ENCODE peak calls at places on chromosomes 12 and 14, in seven cellular contexts. X, B, F, E, T, L and Y are unnamed samples.
A peak's percentile ranks its signal among the peaks of the same experiment; 100 is the strongest.

GRCh38 chr12:68447807-68448138 is 115.6 kb upstream of the MDM1 start:
- DNase-seq in X (no peak), B (no peak), F (no peak), E (no peak), T (no peak), L (no peak), Y (no peak)

GRCh38 chr12:40569626-40570179 is 122.5 kb upstream of the CNTN1 start:
- DNase-seq in X (no peak), B (no peak), F (no peak), E (no peak), T (no peak), L (no peak), Y (no peak)

GRCh38 chr12:119710374-119710773 is 42.4 kb downstream of the PRKAB1 start:
- DNase-seq in X (no peak), B (no peak), F (no peak), E (no peak), T (no peak), L (no peak), Y (no peak)

GRCh38 chr12:47818007-47818376 is 1.7 kb downstream of the HDAC7 start:
- DNase-seq in X (no peak), B (no peak), F (no peak), E (no peak), T (no peak), L (no peak), Y (no peak)

GRCh38 chr14:100372357-100373048 is 49.4 kb downstream of the SLC25A47 start:
- DNase-seq in X (no peak), B (no peak), F (no peak), E (no peak), T (no peak), L (no peak), Y (no peak)

GRCh38 chr14:23572841-23573240 is 5.2 kb upstream of the AP1G2 start:
- DNase-seq in X (no peak), B (no peak), F (no peak), E (no peak), T (peak; percentile 3), L (no peak), Y (no peak)

GRCh38 chr12:23813206-23813605 is 136.3 kb downstream of the SOX5 start:
- DNase-seq in X (no peak), B (peak; percentile 7), F (no peak), E (no peak), T (no peak), L (no peak), Y (no peak)

GRCh38 chr12:131907379-131908081 is 13.1 kb downstream of the ULK1 start:
- DNase-seq in X (no peak), B (no peak), F (no peak), E (no peak), T (no peak), L (no peak), Y (no peak)

GRCh38 chr12:22499445-22499844 is 44.9 kb downstream of the C2CD5 start:
- DNase-seq in X (no peak), B (no peak), F (no peak), E (no peak), T (no peak), L (no peak), Y (no peak)

GRCh38 chr12:71069317-71069716 is 88.5 kb downstream of the TSPAN8 start:
- DNase-seq in X (no peak), B (no peak), F (no peak), E (no peak), T (no peak), L (no peak), Y (no peak)

GRCh38 chr12:28882444-28882843 is 266.6 kb upstream of the FAR2 start:
- DNase-seq in X (no peak), B (no peak), F (no peak), E (no peak), T (no peak), L (no peak), Y (no peak)

GRCh38 chr14:81589381-81590065 is 55.9 kb upstream of the SEL1L start:
- DNase-seq in X (no peak), B (peak; percentile 59), F (no peak), E (no peak), T (no peak), L (no peak), Y (no peak)

GRCh38 chr12:989751-990278 is 1.2 kb upstream of the ERC1 start:
- DNase-seq in X (no peak), B (peak; percentile 17), F (no peak), E (peak; percentile 73), T (peak; percentile 66), L (no peak), Y (no peak)
- TF ChIP-seq JUND in X (no peak), B (no peak), F (no peak), E (no peak), T (no peak), L (no peak), Y (no peak)

GRCh38 chr14:33657478-33657877 is 293.4 kb downstream of the EGLN3 start:
- DNase-seq in X (no peak), B (no peak), F (no peak), E (no peak), T (no peak), L (no peak), Y (no peak)

GRCh38 chr14:33655421-33655820 is 295.5 kb downstream of the EGLN3 start:
- DNase-seq in X (no peak), B (no peak), F (no peak), E (no peak), T (no peak), L (no peak), Y (no peak)

GRCh38 chr14:33646692-33647260 is 304.1 kb downstream of the EGLN3 start:
- DNase-seq in X (no peak), B (no peak), F (no peak), E (no peak), T (no peak), L (no peak), Y (no peak)

GRCh38 chr14:33647385-33647786 is 303.5 kb downstream of the EGLN3 start:
- DNase-seq in X (peak; percentile 15), B (no peak), F (no peak), E (no peak), T (no peak), L (no peak), Y (no peak)

DNA sequence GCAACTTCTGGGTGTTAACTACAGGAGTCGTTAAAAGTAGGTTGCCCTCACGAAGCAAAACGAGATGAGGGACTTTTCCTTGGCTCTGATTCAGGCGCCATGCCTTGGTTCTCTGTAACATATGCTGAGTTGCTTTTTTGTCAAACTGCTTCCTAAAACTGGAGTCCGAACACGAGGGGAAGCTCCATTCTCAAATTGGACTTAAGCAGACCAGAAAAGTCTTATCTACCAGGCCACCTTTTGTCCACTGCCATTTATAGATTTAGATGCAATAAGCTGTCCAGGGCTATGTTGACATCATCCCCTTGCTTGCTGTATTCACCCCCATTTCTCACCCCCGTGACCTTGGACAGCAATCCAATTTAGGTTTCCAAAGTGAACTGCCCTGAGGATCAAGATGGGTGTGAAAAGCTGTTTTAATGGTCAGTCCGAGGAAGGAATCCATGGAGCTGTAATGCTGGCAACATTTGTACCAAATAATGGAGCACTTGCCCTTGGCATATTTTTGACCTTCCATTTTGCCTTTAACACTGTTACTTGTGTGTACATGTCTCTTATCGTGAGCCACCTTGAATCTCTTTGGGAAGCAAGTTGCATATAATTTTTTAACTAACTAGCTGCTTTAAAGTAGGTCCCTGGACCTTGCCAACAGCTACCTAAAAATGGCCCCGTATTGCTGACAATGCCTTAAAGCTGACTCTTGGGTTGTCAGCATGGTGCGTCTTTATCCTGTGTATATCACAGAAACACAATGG is 298.1 kb downstream of the EGLN3 start:
- DNase-seq in X (no peak), B (peak; percentile 6), F (no peak), E (no peak), T (no peak), L (no peak), Y (no peak)
- TF ChIP-seq JUND in X (no peak), B (peak; percentile 70), F (no peak), E (no peak), T (no peak), L (no peak), Y (no peak)

DNA sequence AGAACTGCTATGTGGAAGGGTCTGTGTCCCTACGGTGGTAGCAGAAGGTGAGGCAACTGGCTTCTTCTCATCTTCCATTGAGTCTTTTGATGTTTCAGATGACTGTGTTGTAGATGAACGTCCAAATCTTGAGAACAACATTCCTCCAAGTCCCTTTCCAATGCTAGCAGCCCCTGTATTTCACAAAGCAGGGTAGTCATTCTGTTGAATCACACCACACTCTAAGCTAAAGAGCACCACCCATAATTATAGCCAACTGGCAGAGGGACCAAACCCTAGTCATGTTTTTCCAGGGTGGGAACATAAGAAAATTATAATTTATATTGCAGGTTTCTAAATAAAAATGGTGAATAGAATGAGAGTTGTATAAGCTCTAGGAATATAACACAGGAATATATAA is 98.7 kb downstream of the DDHD1 start:
- DNase-seq in X (no peak), B (no peak), F (no peak), E (no peak), T (no peak), L (no peak), Y (no peak)
- TF ChIP-seq JUND in X (no peak), B (no peak), F (no peak), E (no peak), T (no peak), L (no peak), Y (no peak)

GRCh38 chr14:70009961-70010360 is 130.7 kb downstream of the SMOC1 start:
- DNase-seq in X (no peak), B (no peak), F (no peak), E (peak; percentile 25), T (no peak), L (no peak), Y (peak; percentile 33)

GRCh38 chr14:70014696-70015095 is 135.5 kb downstream of the SMOC1 start:
- DNase-seq in X (no peak), B (no peak), F (no peak), E (no peak), T (no peak), L (no peak), Y (no peak)

GRCh38 chr14:70011708-70012107 is 132.5 kb downstream of the SMOC1 start:
- DNase-seq in X (no peak), B (no peak), F (no peak), E (no peak), T (no peak), L (no peak), Y (no peak)

GRCh38 chr14:70011098-70011497 is 131.9 kb downstream of the SMOC1 start:
- DNase-seq in X (no peak), B (no peak), F (no peak), E (no peak), T (no peak), L (no peak), Y (no peak)

DNA sequence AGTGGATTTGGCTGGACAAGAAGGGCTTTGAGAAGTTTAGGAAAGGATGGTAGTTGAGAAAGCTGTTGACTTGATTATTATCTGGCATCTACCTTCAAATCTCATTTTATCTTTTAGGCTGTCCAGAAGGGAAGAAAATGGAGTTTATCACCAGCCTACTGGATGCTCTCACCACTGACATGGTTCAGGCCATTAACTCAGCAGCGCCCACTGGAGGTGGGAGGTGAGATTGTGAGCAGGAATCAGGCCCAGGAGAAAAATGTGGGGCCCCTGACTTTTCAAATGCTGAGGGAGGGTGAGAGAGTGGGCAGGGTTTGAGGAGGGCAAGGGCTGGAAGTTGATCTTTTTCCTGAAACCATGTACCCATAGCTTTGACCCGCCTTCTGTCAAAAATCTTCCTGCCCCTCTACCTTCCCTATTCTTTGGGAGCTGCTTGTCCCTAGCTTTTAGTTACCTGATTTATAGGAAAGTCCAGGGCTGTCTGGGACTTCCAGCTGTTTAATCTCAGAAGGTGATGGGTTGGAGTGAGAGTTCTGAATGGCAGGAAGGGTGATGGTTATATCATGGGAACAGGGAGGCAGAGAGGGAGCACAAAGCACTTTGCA is 134.2 kb downstream of the SMOC1 start:
- DNase-seq in X (peak; percentile 34), B (peak; percentile 56), F (peak; percentile 23), E (peak; percentile 52), T (peak; percentile 41), L (no peak), Y (peak; percentile 49)
- TF ChIP-seq JUND in X (no peak), B (no peak), F (no peak), E (no peak), T (no peak), L (no peak), Y (no peak)